ENCODE peak calls at places on chromosomes 1 and 21, in ten cellular contexts. S is DND-41, J is breast epithelium, X is endodermal cell, N is lower lobe of right lung, Y is tibial artery, V is AG04450, D is adrenal gland, R is neural progenitor cell, P is K562. A is an unnamed sample.

GRCh38 chr1:232149302-232150201 is 480.4 kb downstream of the SIPA1L2 start:
- DNase-seq in S (no peak), J (no peak), X (no peak), N (no peak), Y (no peak), V (peak; percentile 38), D (no peak), R (no peak), P (no peak), A (no peak)

GRCh38 chr1:158116768-158117167 is 63.9 kb upstream of the CD1D start:
- DNase-seq in S (no peak), J (no peak), X (peak; percentile 20), N (no peak), Y (no peak), V (no peak), D (no peak), R (no peak), P (no peak), A (no peak)

GRCh38 chr1:181812211-181812610 is 249.3 kb downstream of the ZNF648 start:
- DNase-seq in S (no peak), J (no peak), X (no peak), N (no peak), Y (no peak), V (no peak), D (no peak), R (peak; percentile 30), P (no peak), A (no peak)

GRCh38 chr1:183508694-183509093 is 36.4 kb downstream of the SMG7 start:
- DNase-seq in S (no peak), J (no peak), X (no peak), N (no peak), Y (no peak), V (no peak), D (no peak), R (no peak), P (no peak), A (no peak)

GRCh38 chr1:219924348-219924747 is 4.0 kb downstream of the SLC30A10 start:
- DNase-seq in S (no peak), J (no peak), X (no peak), N (no peak), Y (no peak), V (no peak), D (no peak), R (no peak), P (no peak), A (no peak)

GRCh38 chr1:93441589-93441988 is 6.3 kb upstream of the FNBP1L start:
- DNase-seq in S (no peak), J (no peak), X (no peak), N (no peak), Y (no peak), V (no peak), D (no peak), R (no peak), P (no peak), A (no peak)

GRCh38 chr1:54998100-54998499 is 633 bp upstream of the BSND start:
- DNase-seq in S (no peak), J (no peak), X (no peak), N (no peak), Y (no peak), V (no peak), D (no peak), R (no peak), P (no peak), A (no peak)

GRCh38 chr1:40661678-40662077 is 3.8 kb downstream of the RIMS3 start:
- DNase-seq in S (no peak), J (no peak), X (no peak), N (no peak), Y (peak; percentile 74), V (no peak), D (no peak), R (no peak), P (no peak), A (no peak)

GRCh38 chr1:248748211-248748610 is 7.3 kb downstream of the LYPD8 start:
- DNase-seq in S (no peak), J (no peak), X (no peak), N (no peak), Y (no peak), V (no peak), D (no peak), R (no peak), P (no peak), A (no peak)

DNA sequence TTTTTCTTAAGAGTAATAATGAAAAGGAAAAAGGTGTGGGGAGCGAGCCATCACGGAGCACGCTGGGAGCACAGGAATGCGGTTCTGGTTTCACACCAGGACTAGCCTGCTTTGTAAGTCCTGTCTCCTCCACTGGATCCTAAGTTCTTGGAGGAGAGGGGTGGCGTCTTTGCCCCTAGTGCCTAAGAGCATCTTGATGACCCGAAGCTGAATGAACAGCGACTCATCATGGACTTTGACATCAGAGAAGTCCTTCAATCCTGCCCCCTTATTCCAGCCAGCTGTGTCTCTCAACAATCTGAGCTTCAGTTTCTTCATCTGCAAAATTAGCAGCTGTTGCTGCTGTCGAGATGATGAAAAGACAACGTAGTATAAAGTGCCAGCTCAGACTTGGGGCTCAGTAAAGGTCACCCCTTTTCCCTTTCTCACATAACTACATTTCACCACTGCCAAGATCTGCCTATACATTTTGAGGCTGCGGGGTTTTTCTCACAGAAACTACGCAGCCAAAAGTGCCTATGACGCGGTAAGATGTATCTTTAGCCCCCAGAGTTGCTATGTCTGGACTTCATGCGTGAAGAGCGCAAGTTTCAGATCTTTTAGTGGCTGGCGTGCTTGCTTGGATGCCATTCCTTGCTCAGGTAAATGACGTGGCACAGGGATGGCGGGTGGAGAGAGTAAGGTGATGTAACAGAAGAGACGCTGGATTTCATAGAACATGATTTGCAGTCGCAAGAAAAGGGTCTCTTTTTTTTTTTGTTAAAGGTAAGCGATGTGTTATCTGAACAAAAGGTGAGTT is 4.9 kb upstream of the PRDM2 start:
- DNase-seq in S (no peak), J (no peak), X (no peak), N (no peak), Y (no peak), V (no peak), D (no peak), R (no peak), P (no peak), A (no peak)
- H3K9me3 ChIP-seq in S (no peaks in the 10 kb centered on the region), J (no peaks in the 10 kb centered on the region), X (peaks cover 18% of the 10 kb centered on the region), N (no peaks in the 10 kb centered on the region), Y (no peaks in the 10 kb centered on the region), V (peaks cover 8% of the 10 kb centered on the region), D (no peaks in the 10 kb centered on the region), R (no peaks in the 10 kb centered on the region), P (peaks cover 2% of the 10 kb centered on the region), A (no peaks in the 10 kb centered on the region)

DNA sequence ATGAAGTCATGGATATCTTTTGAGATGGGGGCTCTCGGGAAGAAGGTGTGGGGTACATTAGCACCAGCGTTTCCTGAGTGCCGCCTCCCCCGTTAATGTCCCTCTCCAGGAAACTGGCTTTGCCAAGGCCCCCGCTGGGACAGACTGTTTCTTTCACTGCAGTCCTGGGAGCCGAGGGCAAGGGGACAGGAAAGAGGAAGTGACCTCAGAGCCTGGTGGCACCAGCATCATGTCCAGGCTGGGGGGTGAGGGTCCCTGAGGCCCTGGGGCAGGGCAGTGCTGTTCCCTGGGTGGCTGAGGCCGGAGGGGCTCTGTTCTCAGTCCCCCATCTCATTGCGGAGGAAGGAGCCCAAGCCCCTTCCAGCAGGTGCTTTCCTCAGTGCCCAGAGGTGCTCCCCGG is 5.8 kb downstream of the PFKL start:
- DNase-seq in S (no peak), J (no peak), X (no peak), N (no peak), Y (no peak), V (no peak), D (no peak), R (no peak), P (no peak), A (no peak)
- H3K27ac ChIP-seq in S (no peak overlapping the region), J (no peak overlapping the region), X (no peak overlapping the region), N (peak overlapping the region; percentile 58), Y (no peak overlapping the region), V (no peak overlapping the region), D (no peak overlapping the region), R (no peak overlapping the region), P (no peak overlapping the region), A (no peak overlapping the region)

GRCh38 chr1:85283475-85284199 is 7.2 kb upstream of the BCL10 start:
- DNase-seq in S (no peak), J (no peak), X (peak; percentile 69), N (peak; percentile 55), Y (no peak), V (no peak), D (peak; percentile 59), R (peak; percentile 28), P (peak; percentile 37), A (no peak)

GRCh38 chr1:85280636-85281035 is 4.2 kb upstream of the BCL10 start:
- DNase-seq in S (no peak), J (no peak), X (no peak), N (no peak), Y (no peak), V (no peak), D (no peak), R (no peak), P (no peak), A (no peak)

GRCh38 chr1:85284202-85284601 is 7.8 kb upstream of the BCL10 start:
- DNase-seq in S (no peak), J (no peak), X (no peak), N (no peak), Y (no peak), V (no peak), D (no peak), R (no peak), P (no peak), A (no peak)

GRCh38 chr1:85279463-85280080 is 3.1 kb upstream of the BCL10 start:
- DNase-seq in S (no peak), J (no peak), X (no peak), N (no peak), Y (no peak), V (no peak), D (peak; percentile 16), R (no peak), P (no peak), A (no peak)

DNA sequence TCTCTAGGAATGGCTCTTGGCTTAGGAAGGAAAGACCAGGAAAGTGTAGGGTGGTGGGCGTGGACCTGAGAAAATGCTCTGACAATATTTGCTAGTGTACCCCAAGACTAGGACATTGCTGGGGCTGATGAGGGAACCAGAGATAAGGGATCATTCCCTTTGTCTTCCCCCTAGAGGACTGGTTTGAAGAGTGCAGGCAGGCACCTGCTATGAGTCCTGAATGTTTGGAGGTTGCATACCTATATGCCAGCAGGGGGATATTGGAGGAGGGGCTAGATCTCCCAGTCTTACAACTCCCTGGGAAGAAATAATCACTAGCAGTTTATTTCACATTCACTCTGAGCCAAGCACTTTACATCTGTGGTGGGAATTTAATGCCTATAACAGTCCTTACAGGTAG is 6.0 kb upstream of the BCL10 start:
- DNase-seq in S (no peak), J (no peak), X (peak; percentile 78), N (no peak), Y (no peak), V (no peak), D (no peak), R (peak; percentile 38), P (peak; percentile 47), A (no peak)
- TF ChIP-seq CTCF in S (peak; percentile 9), J (no peak), X (peak; percentile 76), N (no peak), Y (no peak), V (peak; percentile 29), D (no peak), R (peak; percentile 38), P (peak; percentile 42), A (no peak)

DNA sequence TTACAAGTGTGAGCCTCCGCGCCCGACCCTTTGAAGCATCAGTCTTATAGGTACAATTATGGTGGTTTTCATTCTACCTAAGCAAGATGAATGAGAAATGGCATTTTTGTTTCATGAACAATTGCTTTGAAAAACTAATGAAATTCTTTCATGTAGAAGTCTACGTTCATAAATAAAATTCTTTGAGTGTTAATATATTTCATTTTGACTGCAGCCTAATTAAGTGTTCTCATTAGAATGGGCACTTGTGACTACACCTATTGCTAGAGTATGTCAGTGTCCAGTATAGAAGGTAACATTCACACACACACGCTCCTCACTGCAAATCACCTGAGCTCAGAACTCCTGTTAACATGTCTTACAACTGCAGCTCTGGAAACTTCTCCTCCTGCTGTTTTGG is at the start of gene KRTAP15-1:
- DNase-seq in S (no peak), J (no peak), X (no peak), N (no peak), Y (no peak), V (no peak), D (no peak), R (no peak), P (no peak), A (no peak)
- H3K9me3 ChIP-seq in S (no peaks in the 10 kb centered on the region), J (no peaks in the 10 kb centered on the region), X (no peaks in the 10 kb centered on the region), N (no peaks in the 10 kb centered on the region), Y (no peaks in the 10 kb centered on the region), V (peaks cover 19% of the 10 kb centered on the region), D (no peaks in the 10 kb centered on the region), R (no peaks in the 10 kb centered on the region), P (no peaks in the 10 kb centered on the region), A (no peaks in the 10 kb centered on the region)

A was measured in CD4-positive, alpha-beta T cell.